ENCODE peak calls at places on chromosomes 2 and 18, in nine cellular contexts. One of them, this sample, is unnamed.

GRCh38 chr2:2960817-2961216 is 416.8 kb downstream of the EIPR1 start:
- DNase-seq in fibroblast of lung: no peak
- DNase-seq in PC-3: no peak
- DNase-seq in left lung: no peak
- DNase-seq in coronary artery: no peak
- DNase-seq in nephron progenitor cell: no peak
- DNase-seq in GM13977: no peak
- DNase-seq in PC-9: no peak
- DNase-seq in type B pancreatic cell: no peak
- DNase-seq in this sample: no peak

GRCh38 chr2:160214461-160215055 is 14.5 kb upstream of the ITGB6 start:
- DNase-seq in fibroblast of lung: peak; percentile 97
- DNase-seq in PC-3: peak; percentile 92
- DNase-seq in left lung: no peak
- DNase-seq in coronary artery: no peak
- DNase-seq in nephron progenitor cell: no peak
- DNase-seq in GM13977: no peak
- DNase-seq in PC-9: peak; percentile 81
- DNase-seq in type B pancreatic cell: no peak
- DNase-seq in this sample: no peak

GRCh38 chr2:140990416-140990815 is 1140.4 kb downstream of the LRP1B start:
- DNase-seq in fibroblast of lung: peak; percentile 86
- DNase-seq in PC-3: peak; percentile 51
- DNase-seq in left lung: no peak
- DNase-seq in coronary artery: no peak
- DNase-seq in nephron progenitor cell: no peak
- DNase-seq in GM13977: no peak
- DNase-seq in PC-9: no peak
- DNase-seq in type B pancreatic cell: no peak
- DNase-seq in this sample: no peak

GRCh38 chr2:152525277-152525838 is 190.4 kb downstream of the FMNL2 start:
- DNase-seq in fibroblast of lung: peak; percentile 77
- DNase-seq in PC-3: peak; percentile 91
- DNase-seq in left lung: no peak
- DNase-seq in coronary artery: no peak
- DNase-seq in nephron progenitor cell: no peak
- DNase-seq in GM13977: no peak
- DNase-seq in PC-9: no peak
- DNase-seq in type B pancreatic cell: no peak
- DNase-seq in this sample: no peak

GRCh38 chr2:220966636-220967035 is 605.5 kb downstream of the EPHA4 start:
- DNase-seq in fibroblast of lung: peak; percentile 97
- DNase-seq in PC-3: peak; percentile 78
- DNase-seq in left lung: no peak
- DNase-seq in coronary artery: no peak
- DNase-seq in nephron progenitor cell: no peak
- DNase-seq in GM13977: no peak
- DNase-seq in PC-9: peak; percentile 40
- DNase-seq in type B pancreatic cell: no peak
- DNase-seq in this sample: no peak

GRCh38 chr2:42105330-42106256 is 57.8 kb downstream of the PKDCC start:
- DNase-seq in fibroblast of lung: no peak
- DNase-seq in PC-3: no peak
- DNase-seq in left lung: no peak
- DNase-seq in coronary artery: no peak
- DNase-seq in nephron progenitor cell: no peak
- DNase-seq in GM13977: peak; percentile 59
- DNase-seq in PC-9: no peak
- DNase-seq in type B pancreatic cell: no peak
- DNase-seq in this sample: peak; percentile 48

GRCh38 chr2:25293958-25294513 is 47.7 kb downstream of the DNMT3A start:
- DNase-seq in fibroblast of lung: no peak
- DNase-seq in PC-3: no peak
- DNase-seq in left lung: no peak
- DNase-seq in coronary artery: no peak
- DNase-seq in nephron progenitor cell: no peak
- DNase-seq in GM13977: no peak
- DNase-seq in PC-9: peak; percentile 17
- DNase-seq in type B pancreatic cell: no peak
- DNase-seq in this sample: no peak

GRCh38 chr2:219478916-219479315 is 19.8 kb upstream of the GMPPA start:
- DNase-seq in fibroblast of lung: no peak
- DNase-seq in PC-3: no peak
- DNase-seq in left lung: peak; percentile 66
- DNase-seq in coronary artery: no peak
- DNase-seq in nephron progenitor cell: no peak
- DNase-seq in GM13977: no peak
- DNase-seq in PC-9: no peak
- DNase-seq in type B pancreatic cell: no peak
- DNase-seq in this sample: no peak

GRCh38 chr2:176446718-176447414 is 177.6 kb downstream of the MTX2 start:
- DNase-seq in fibroblast of lung: no peak
- DNase-seq in PC-3: peak; percentile 71
- DNase-seq in left lung: no peak
- DNase-seq in coronary artery: no peak
- DNase-seq in nephron progenitor cell: no peak
- DNase-seq in GM13977: no peak
- DNase-seq in PC-9: no peak
- DNase-seq in type B pancreatic cell: no peak
- DNase-seq in this sample: no peak

GRCh38 chr2:224716201-224716600 is at the start of gene CCDC195:
- DNase-seq in fibroblast of lung: no peak
- DNase-seq in PC-3: no peak
- DNase-seq in left lung: no peak
- DNase-seq in coronary artery: no peak
- DNase-seq in nephron progenitor cell: no peak
- DNase-seq in GM13977: no peak
- DNase-seq in PC-9: no peak
- DNase-seq in type B pancreatic cell: no peak
- DNase-seq in this sample: no peak

GRCh38 chr2:47065771-47066380 is 89.2 kb downstream of the STPG4 start:
- DNase-seq in fibroblast of lung: peak; percentile 91
- DNase-seq in PC-3: peak; percentile 82
- DNase-seq in left lung: no peak
- DNase-seq in coronary artery: no peak
- DNase-seq in nephron progenitor cell: no peak
- DNase-seq in GM13977: no peak
- DNase-seq in PC-9: peak; percentile 78
- DNase-seq in type B pancreatic cell: no peak
- DNase-seq in this sample: no peak

GRCh38 chr2:120509991-120510735 is 164.2 kb downstream of the INHBB start:
- DNase-seq in fibroblast of lung: no peak
- DNase-seq in PC-3: no peak
- DNase-seq in left lung: no peak
- DNase-seq in coronary artery: no peak
- DNase-seq in nephron progenitor cell: no peak
- DNase-seq in GM13977: no peak
- DNase-seq in PC-9: no peak
- DNase-seq in type B pancreatic cell: no peak
- DNase-seq in this sample: no peak

GRCh38 chr18:9418047-9418690 is 57.1 kb upstream of the RALBP1 start:
- DNase-seq in fibroblast of lung: no peak
- DNase-seq in PC-3: no peak
- DNase-seq in left lung: no peak
- DNase-seq in coronary artery: no peak
- DNase-seq in nephron progenitor cell: no peak
- DNase-seq in GM13977: no peak
- DNase-seq in PC-9: no peak
- DNase-seq in type B pancreatic cell: no peak
- DNase-seq in this sample: no peak
- TF ChIP-seq CTCF in fibroblast of lung: no peak
- TF ChIP-seq CTCF in PC-3: no peak
- TF ChIP-seq CTCF in left lung: no peak
- TF ChIP-seq CTCF in coronary artery: no peak
- TF ChIP-seq CTCF in nephron progenitor cell: no peak
- TF ChIP-seq CTCF in GM13977: no peak
- TF ChIP-seq CTCF in PC-9: no peak
- TF ChIP-seq CTCF in type B pancreatic cell: no peak
- TF ChIP-seq CTCF in this sample: no peak

DNA sequence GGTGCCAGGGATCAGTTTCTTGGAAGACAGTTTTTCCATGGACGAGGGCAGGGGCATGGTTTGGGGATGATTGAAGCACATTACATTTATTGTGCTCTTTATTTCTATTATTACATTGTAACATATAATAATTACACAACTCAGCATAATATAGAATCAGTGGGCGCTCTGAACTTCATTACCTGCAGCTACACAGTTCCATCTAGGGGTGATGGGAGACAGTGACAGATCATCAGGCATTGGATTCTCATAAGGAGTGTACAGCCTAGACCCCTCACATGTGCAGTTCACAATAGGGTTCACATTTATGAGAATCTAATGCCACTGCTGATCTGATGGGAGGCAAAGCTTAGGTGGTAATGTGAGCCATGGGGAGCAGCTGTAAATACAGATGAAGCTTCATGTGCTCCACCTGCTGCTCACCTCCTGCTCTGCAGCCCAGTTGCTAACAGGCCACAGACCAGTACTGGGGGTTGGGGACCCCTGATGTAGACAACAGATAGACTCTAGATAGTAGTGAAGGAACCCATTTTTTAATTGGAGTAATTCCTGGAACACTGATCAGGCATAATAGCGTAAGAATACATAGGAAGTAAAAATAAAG is 41.5 kb upstream of the MC4R start:
- DNase-seq in fibroblast of lung: peak; percentile 3
- DNase-seq in PC-3: peak; percentile 53
- DNase-seq in left lung: no peak
- DNase-seq in coronary artery: no peak
- DNase-seq in nephron progenitor cell: peak; percentile 5
- DNase-seq in GM13977: no peak
- DNase-seq in PC-9: no peak
- DNase-seq in type B pancreatic cell: no peak
- DNase-seq in this sample: no peak
- TF ChIP-seq CTCF in fibroblast of lung: peak; percentile 18
- TF ChIP-seq CTCF in PC-3: peak; percentile 85
- TF ChIP-seq CTCF in left lung: peak; percentile 22
- TF ChIP-seq CTCF in coronary artery: no peak
- TF ChIP-seq CTCF in nephron progenitor cell: peak; percentile 26
- TF ChIP-seq CTCF in GM13977: peak; percentile 55
- TF ChIP-seq CTCF in PC-9: peak; percentile 68
- TF ChIP-seq CTCF in type B pancreatic cell: peak; percentile 53
- TF ChIP-seq CTCF in this sample: no peak

DNA sequence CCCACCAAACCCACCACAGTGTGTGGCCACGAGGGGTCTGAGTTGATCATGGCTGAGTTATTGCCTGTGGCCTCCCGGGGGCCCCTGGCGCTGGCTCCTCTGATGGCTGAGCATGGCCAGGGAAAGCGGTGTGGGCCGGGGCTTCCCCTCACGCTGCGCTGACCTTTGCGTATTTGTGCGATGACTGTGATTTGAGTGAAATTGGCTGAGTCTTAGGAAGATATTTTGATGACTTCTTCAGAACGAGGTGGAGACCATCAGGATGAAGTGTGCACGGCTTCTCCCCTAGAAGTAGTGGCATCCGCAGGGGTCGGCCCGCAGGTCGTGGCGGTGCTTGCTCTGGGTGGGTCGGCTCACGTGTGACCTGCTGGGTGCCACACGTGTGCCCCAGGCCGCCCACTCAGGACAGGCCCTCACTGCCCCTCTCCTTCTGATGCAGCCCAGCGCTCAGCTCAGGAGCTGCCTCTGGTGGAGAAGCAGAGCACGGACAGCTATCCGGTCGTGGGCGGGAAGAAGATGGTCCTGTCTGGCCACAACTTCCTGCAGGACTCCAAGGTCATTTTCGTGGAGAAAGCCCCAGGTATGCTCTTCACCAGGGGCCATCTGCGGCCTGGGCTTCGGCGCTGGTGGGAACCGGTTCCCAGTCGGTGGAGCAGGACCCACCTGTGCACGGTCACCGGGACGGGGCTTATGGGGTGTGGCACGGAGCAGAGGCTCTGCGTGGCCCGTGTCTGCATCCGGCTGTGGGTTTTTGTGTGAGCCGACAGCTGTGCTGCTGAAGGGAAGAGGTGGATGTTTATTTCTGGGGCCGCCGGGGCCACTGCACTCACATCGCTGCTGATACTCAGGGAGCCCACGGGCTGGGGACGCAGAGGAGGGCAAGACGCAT is 55.8 kb downstream of the NFATC1 start:
- DNase-seq in fibroblast of lung: no peak
- DNase-seq in PC-3: no peak
- DNase-seq in left lung: no peak
- DNase-seq in coronary artery: no peak
- DNase-seq in nephron progenitor cell: no peak
- DNase-seq in GM13977: no peak
- DNase-seq in PC-9: no peak
- DNase-seq in type B pancreatic cell: no peak
- DNase-seq in this sample: no peak
- TF ChIP-seq CTCF in fibroblast of lung: no peak
- TF ChIP-seq CTCF in PC-3: no peak
- TF ChIP-seq CTCF in left lung: no peak
- TF ChIP-seq CTCF in coronary artery: no peak
- TF ChIP-seq CTCF in nephron progenitor cell: peak; percentile 15
- TF ChIP-seq CTCF in GM13977: no peak
- TF ChIP-seq CTCF in PC-9: no peak
- TF ChIP-seq CTCF in type B pancreatic cell: peak; percentile 22
- TF ChIP-seq CTCF in this sample: no peak

GRCh38 chr2:172102858-172103359 is at the start of gene DLX2:
- DNase-seq in fibroblast of lung: peak; percentile 75
- DNase-seq in PC-3: peak; percentile 92
- DNase-seq in left lung: peak; percentile 92
- DNase-seq in coronary artery: no peak
- DNase-seq in nephron progenitor cell: peak; percentile 92
- DNase-seq in GM13977: peak; percentile 91
- DNase-seq in PC-9: peak; percentile 93
- DNase-seq in type B pancreatic cell: peak; percentile 86
- DNase-seq in this sample: peak; percentile 53
- TF ChIP-seq CTCF in fibroblast of lung: no peak
- TF ChIP-seq CTCF in PC-3: no peak
- TF ChIP-seq CTCF in left lung: no peak
- TF ChIP-seq CTCF in coronary artery: no peak
- TF ChIP-seq CTCF in nephron progenitor cell: no peak
- TF ChIP-seq CTCF in GM13977: no peak
- TF ChIP-seq CTCF in PC-9: no peak
- TF ChIP-seq CTCF in type B pancreatic cell: no peak
- TF ChIP-seq CTCF in this sample: no peak

GRCh38 chr2:19746611-19747309 is 155.0 kb downstream of the TTC32 start:
- DNase-seq in fibroblast of lung: no peak
- DNase-seq in PC-3: peak; percentile 35
- DNase-seq in left lung: no peak
- DNase-seq in coronary artery: peak; percentile 67
- DNase-seq in nephron progenitor cell: peak; percentile 81
- DNase-seq in GM13977: peak; percentile 33
- DNase-seq in PC-9: no peak
- DNase-seq in type B pancreatic cell: no peak
- DNase-seq in this sample: no peak
- TF ChIP-seq CTCF in fibroblast of lung: peak; percentile 36
- TF ChIP-seq CTCF in PC-3: peak; percentile 63
- TF ChIP-seq CTCF in left lung: no peak
- TF ChIP-seq CTCF in coronary artery: no peak
- TF ChIP-seq CTCF in nephron progenitor cell: peak; percentile 79
- TF ChIP-seq CTCF in GM13977: peak; percentile 36
- TF ChIP-seq CTCF in PC-9: peak; percentile 60
- TF ChIP-seq CTCF in type B pancreatic cell: peak; percentile 68
- TF ChIP-seq CTCF in this sample: no peak